ENCODE peak calls at places on chromosomes 6 and 20, in eight cellular contexts. V is IMR-90, Q is caudate nucleus, P is RWPE1, I is OCI-LY7, S is Peyer's patch, A is psoas muscle, J is breast epithelium. N is an unnamed sample.
A peak's percentile ranks its signal among the peaks of the same experiment; 100 is the strongest.

GRCh38 chr20:46127396-46128010 is 9.4 kb downstream of the CD40 start:
- DNase-seq in A (no peak), Q (no peak), I (no peak), P (no peak), S (no peak), V (no peak), J (peak; percentile 25), N (no peak)

GRCh38 chr20:56575961-56576360 is 42.9 kb downstream of the FAM209B start:
- DNase-seq in S (no peak), J (no peak), I (no peak), V (no peak), P (no peak), Q (no peak), A (no peak), N (no peak)

GRCh38 chr20:17936306-17936790 is 32.2 kb downstream of the SNX5 start:
- DNase-seq in V (peak; percentile 34), A (no peak), P (no peak), J (no peak), S (no peak), I (no peak), Q (no peak), N (no peak)

GRCh38 chr6:165834613-165835259 is 171.7 kb upstream of the PDE10A start:
- DNase-seq in Q (peak; percentile 52), I (no peak), V (peak; percentile 17), J (peak; percentile 99), A (no peak), P (no peak), S (no peak), N (peak; percentile 20)

GRCh38 chr6:143187173-143187908 is 126.7 kb downstream of the AIG1 start:
- DNase-seq in I (no peak), Q (no peak), S (no peak), A (no peak), P (peak; percentile 26), V (peak; percentile 74), J (no peak), N (no peak)

GRCh38 chr6:156808287-156808686 is 31.1 kb downstream of the ARID1B start:
- DNase-seq in A (no peak), S (no peak), Q (peak; percentile 31), P (no peak), J (no peak), I (peak; percentile 38), V (peak; percentile 13), N (no peak)

GRCh38 chr20:9093203-9093962 is 24.5 kb downstream of the PLCB4 start:
- DNase-seq in I (no peak), A (no peak), J (no peak), V (no peak), P (no peak), S (no peak), Q (no peak), N (no peak)

GRCh38 chr6:37987008-37987407 is 167.5 kb downstream of the ZFAND3 start:
- DNase-seq in P (no peak), V (peak; percentile 60), Q (no peak), A (no peak), I (no peak), S (no peak), J (no peak), N (no peak)

GRCh38 chr20:8756410-8756809 is 312.5 kb upstream of the PLCB4 start:
- DNase-seq in P (peak; percentile 46), S (no peak), J (no peak), V (peak; percentile 96), I (no peak), A (no peak), Q (no peak), N (peak; percentile 26)

GRCh38 chr6:1494671-1495070 is 105.3 kb downstream of the FOXF2 start:
- DNase-seq in V (no peak), Q (no peak), I (no peak), J (no peak), P (no peak), A (no peak), S (no peak), N (no peak)

GRCh38 chr20:57398231-57398821 is 7.1 kb downstream of the RBM38 start:
- DNase-seq in S (peak; percentile 96), Q (peak; percentile 42), J (no peak), V (no peak), P (no peak), A (peak; percentile 91), I (peak; percentile 97), N (no peak)

GRCh38 chr20:25280051-25280573 is 32.2 kb downstream of the PYGB start:
- DNase-seq in P (no peak), V (no peak), Q (no peak), I (peak; percentile 40), S (peak; percentile 69), J (peak; percentile 97), A (peak; percentile 29), N (no peak)

GRCh38 chr6:165689699-165690098 is 26.7 kb upstream of the PDE10A start:
- DNase-seq in S (no peak), I (no peak), P (no peak), A (no peak), Q (no peak), V (peak; percentile 66), J (no peak), N (no peak)

GRCh38 chr6:161169690-161170089 is 104.2 kb downstream of the AGPAT4 start:
- DNase-seq in P (peak; percentile 31), I (peak; percentile 8), A (no peak), J (no peak), Q (peak; percentile 27), S (no peak), V (peak; percentile 62), N (no peak)

GRCh38 chr6:85865665-85866372 is 223.1 kb upstream of the SYNCRIP start:
- DNase-seq in V (peak; percentile 71), Q (no peak), P (peak; percentile 26), I (no peak), A (no peak), J (no peak), S (no peak), N (peak; percentile 12)

GRCh38 chr6:15457121-15457646 is 205.6 kb downstream of the DTNBP1 start:
- DNase-seq in V (no peak), J (no peak), A (no peak), Q (no peak), S (no peak), I (no peak), P (no peak), N (no peak)

GRCh38 chr6:81614292-81614691 is 138.2 kb downstream of the TENT5A start:
- DNase-seq in I (no peak), P (no peak), Q (no peak), S (no peak), A (no peak), J (no peak), V (peak; percentile 85), N (no peak)

GRCh38 chr6:99241905-99242534 is 107.5 kb downstream of the FAXC start:
- DNase-seq in P (peak; percentile 20), I (peak; percentile 7), A (no peak), Q (peak; percentile 2), V (peak; percentile 40), J (no peak), S (no peak), N (peak; percentile 3)

GRCh38 chr6:158744986-158745430 is 74.2 kb downstream of the EZR start:
- DNase-seq in V (no peak), P (no peak), I (no peak), S (no peak), J (no peak), A (no peak), Q (no peak), N (no peak)

DNA sequence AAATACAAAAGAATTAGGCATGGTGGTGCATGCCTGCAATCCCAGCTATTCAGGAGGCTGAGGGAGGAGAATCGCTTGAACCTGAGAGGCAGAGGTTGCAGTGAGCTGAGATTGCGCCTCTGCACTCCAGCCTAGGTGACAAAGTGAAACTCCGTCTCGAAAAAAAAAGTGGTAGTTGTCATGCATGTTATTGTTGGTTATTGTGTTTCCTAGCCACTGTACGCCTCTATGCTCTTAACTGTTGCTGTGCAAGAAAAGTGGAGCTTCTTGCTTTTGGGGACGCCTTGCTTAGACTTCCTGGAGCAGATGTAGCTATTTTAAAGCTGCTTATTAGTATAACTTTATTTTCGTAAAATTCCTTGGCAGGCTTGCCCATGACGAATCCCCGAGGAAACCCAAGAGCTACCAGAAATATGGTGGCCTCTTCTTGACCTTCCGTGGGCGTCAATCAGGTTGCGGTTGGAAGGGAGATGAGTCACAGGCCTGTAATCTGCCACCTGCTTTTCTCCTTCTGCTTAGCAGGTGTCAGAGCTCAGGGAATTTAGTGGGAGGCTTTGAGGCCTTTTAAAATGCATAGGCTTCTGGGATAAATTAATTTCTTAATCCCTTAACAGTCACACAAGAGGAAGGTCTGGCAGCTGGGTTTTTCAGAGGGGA is 17.3 kb downstream of the GABRR2 start:
- DNase-seq in J (no peak), I (no peak), P (peak; percentile 92), S (peak; percentile 36), Q (peak; percentile 43), V (peak; percentile 99), A (peak; percentile 78), N (peak; percentile 94)
- H3K27ac ChIP-seq in J (peak overlapping the region; percentile 91), I (no peak overlapping the region), P (peak overlapping the region; percentile 51), S (no peak overlapping the region), Q (peak overlapping the region; percentile 83), V (no peak overlapping the region), A (peak overlapping the region; percentile 80), N (peak overlapping the region; percentile 50)

DNA sequence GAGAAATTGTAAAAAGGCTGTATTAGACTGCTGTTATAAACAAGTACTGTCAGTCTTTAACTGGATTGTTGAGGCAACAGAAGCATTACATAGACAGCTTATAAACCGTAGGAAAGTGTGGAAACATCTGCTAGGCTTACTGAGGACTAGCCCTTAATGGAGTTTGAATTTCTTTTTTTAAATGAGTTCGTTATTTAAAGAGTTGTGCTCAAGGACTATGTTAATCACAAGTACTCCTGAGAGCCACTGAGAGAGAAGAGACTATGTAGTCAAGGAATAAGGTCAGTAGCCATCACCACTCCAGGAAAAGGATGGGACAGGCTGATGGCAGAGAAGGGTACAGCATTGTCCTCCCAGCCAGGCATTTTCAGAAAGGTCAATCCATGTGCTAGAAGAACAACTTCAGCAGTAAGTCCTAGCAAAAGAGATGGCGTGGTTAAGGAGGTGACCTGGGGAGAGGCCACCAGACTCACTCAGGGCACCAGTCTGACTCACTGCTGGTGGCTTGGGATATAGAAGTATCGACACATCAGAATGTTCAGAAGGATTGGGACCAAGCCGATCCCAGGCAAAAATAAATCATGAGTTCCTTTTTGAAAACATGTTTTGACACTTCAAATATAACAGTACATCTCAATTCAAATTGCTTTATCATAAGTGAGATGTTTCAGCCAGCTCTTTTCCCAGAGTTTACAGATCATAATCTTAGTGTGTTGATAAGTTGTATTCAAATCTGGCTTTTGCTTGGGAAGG is 6.4 kb downstream of the RPS12 start:
- DNase-seq in V (peak; percentile 52), P (no peak), J (no peak), A (no peak), I (peak; percentile 31), S (no peak), Q (no peak), N (no peak)
- H3K27ac ChIP-seq in V (peak overlapping the region; percentile 42), P (no peak overlapping the region), J (no peak overlapping the region), A (peak overlapping the region; percentile 13), I (peak overlapping the region; percentile 30), S (no peak overlapping the region), Q (no peak overlapping the region), N (peak overlapping the region; percentile 16)

DNA sequence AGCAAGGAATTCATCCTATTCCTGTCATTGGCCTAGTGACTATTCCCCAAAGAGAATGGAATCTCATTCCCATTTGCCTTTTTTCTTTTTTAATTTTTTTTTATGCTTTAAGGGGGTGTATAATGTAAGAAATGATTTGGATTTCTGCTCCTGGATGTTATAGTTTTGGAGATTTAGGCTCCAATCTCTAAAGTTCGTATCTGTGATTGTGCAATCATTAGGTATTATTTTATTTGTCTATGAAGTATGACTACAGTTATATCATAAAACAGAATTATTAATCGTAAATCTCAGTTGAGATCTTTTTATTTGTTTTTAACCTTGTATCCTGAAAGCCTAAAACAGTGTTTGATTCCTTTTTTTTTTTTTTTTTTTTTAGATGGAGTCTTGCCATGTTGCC is 41.7 kb upstream of the EEF1A1 start:
- DNase-seq in P (no peak), A (no peak), I (no peak), S (no peak), Q (no peak), J (no peak), V (no peak), N (no peak)
- H3K27ac ChIP-seq in P (no peak overlapping the region), A (no peak overlapping the region), I (no peak overlapping the region), S (no peak overlapping the region), Q (no peak overlapping the region), J (no peak overlapping the region), V (no peak overlapping the region), N (no peak overlapping the region)

GRCh38 chr6:169452869-169453186 is 199.2 kb upstream of the THBS2 start:
- DNase-seq in P (no peak), J (no peak), S (no peak), A (no peak), Q (no peak), I (no peak), V (peak; percentile 19), N (no peak)
- H3K27ac ChIP-seq in P (no peak overlapping the region), J (peak overlapping the region; percentile 82), S (peak overlapping the region; percentile 80), A (peak overlapping the region; percentile 63), Q (no peak overlapping the region), I (no peak overlapping the region), V (peak overlapping the region; percentile 41), N (no peak overlapping the region)